ENCODE peak calls at places on chromosomes 11 and 22, in five cellular contexts. X is CD8-positive, alpha-beta memory T cell; W is CD4-positive, CD25-positive, alpha-beta regulatory T cell; A is transverse colon; K is HCT116. U is an unnamed sample.

GRCh38 chr11:112289588-112290461 is 29.2 kb upstream of the PLET1 start:
- DNase-seq in X (peak; percentile 80), W (peak; percentile 82), A (peak; percentile 88), K (no peak), U (peak; percentile 93)

GRCh38 chr11:26896716-26897115 is 97.2 kb upstream of the FIBIN start:
- DNase-seq in X (no peak), W (no peak), A (no peak), K (no peak), U (no peak)

GRCh38 chr11:304915-305833 is 2.4 kb upstream of the IFITM2 start:
- DNase-seq in X (no peak), W (peak; percentile 71), A (peak; percentile 75), K (no peak), U (peak; percentile 71)

GRCh38 chr11:83661491-83662350 is 375.6 kb upstream of the CCDC90B start:
- DNase-seq in X (no peak), W (no peak), A (no peak), K (no peak), U (no peak)

GRCh38 chr11:47400813-47401279 is 7.5 kb upstream of the SLC39A13 start:
- DNase-seq in X (no peak), W (no peak), A (no peak), K (no peak), U (no peak)

GRCh38 chr11:130209128-130209932 is 49.7 kb downstream of the ST14 start:
- DNase-seq in X (no peak), W (no peak), A (peak; percentile 7), K (no peak), U (peak; percentile 16)

GRCh38 chr11:117421041-117421440 is 93.4 kb downstream of the CEP164 start:
- DNase-seq in X (no peak), W (no peak), A (no peak), K (no peak), U (no peak)

GRCh38 chr11:82732734-82733443 is 775 bp downstream of the FAM181B start:
- DNase-seq in X (no peak), W (no peak), A (peak; percentile 13), K (no peak), U (peak; percentile 27)

GRCh38 chr11:110198031-110198729 is 98.2 kb downstream of the RDX start:
- DNase-seq in X (no peak), W (no peak), A (no peak), K (no peak), U (no peak)

GRCh38 chr22:23754220-23754919 is at the start of gene VPREB3:
- DNase-seq in X (no peak), W (no peak), A (no peak), K (no peak), U (peak; percentile 37)

GRCh38 chr22:21778705-21779363 is 43.2 kb upstream of the YPEL1 start:
- DNase-seq in X (no peak), W (no peak), A (no peak), K (no peak), U (no peak)
- H3K36me3 ChIP-seq in X (peaks cover 9% of the 10 kb centered on the region), W (peaks cover 23% of the 10 kb centered on the region), A (peaks cover 6% of the 10 kb centered on the region), K (peaks cover 3% of the 10 kb centered on the region), U (no peaks in the 10 kb centered on the region)

GRCh38 chr11:57698843-57699365 is 13.1 kb downstream of the MED19 start:
- DNase-seq in X (no peak), W (no peak), A (no peak), K (no peak), U (no peak)

GRCh38 chr11:57703341-57703740 is 8.7 kb downstream of the MED19 start:
- DNase-seq in X (no peak), W (no peak), A (no peak), K (no peak), U (no peak)

GRCh38 chr11:57699813-57700212 is 12.2 kb downstream of the MED19 start:
- DNase-seq in X (no peak), W (no peak), A (no peak), K (no peak), U (no peak)

GRCh38 chr11:57704932-57705331 is 7.1 kb downstream of the MED19 start:
- DNase-seq in X (no peak), W (no peak), A (no peak), K (no peak), U (no peak)

GRCh38 chr11:57700425-57700824 is 11.6 kb downstream of the MED19 start:
- DNase-seq in X (no peak), W (no peak), A (no peak), K (no peak), U (no peak)
- H3K36me3 ChIP-seq in X (peaks cover 42% of the 10 kb centered on the region), W (peaks cover 77% of the 10 kb centered on the region), A (peaks cover 65% of the 10 kb centered on the region), K (peaks cover 37% of the 10 kb centered on the region), U (peaks cover 44% of the 10 kb centered on the region)

GRCh38 chr11:122173587-122173986 is 57.6 kb upstream of the BLID start:
- DNase-seq in X (no peak), W (no peak), A (no peak), K (no peak), U (no peak)

GRCh38 chr11:122170815-122171475 is 54.9 kb upstream of the BLID start:
- DNase-seq in X (no peak), W (no peak), A (no peak), K (peak; percentile 61), U (no peak)

GRCh38 chr11:122175316-122175715 is 59.3 kb upstream of the BLID start:
- DNase-seq in X (no peak), W (no peak), A (no peak), K (no peak), U (no peak)

GRCh38 chr11:122173074-122173450 is 57.0 kb upstream of the BLID start:
- DNase-seq in X (no peak), W (no peak), A (no peak), K (no peak), U (no peak)

DNA sequence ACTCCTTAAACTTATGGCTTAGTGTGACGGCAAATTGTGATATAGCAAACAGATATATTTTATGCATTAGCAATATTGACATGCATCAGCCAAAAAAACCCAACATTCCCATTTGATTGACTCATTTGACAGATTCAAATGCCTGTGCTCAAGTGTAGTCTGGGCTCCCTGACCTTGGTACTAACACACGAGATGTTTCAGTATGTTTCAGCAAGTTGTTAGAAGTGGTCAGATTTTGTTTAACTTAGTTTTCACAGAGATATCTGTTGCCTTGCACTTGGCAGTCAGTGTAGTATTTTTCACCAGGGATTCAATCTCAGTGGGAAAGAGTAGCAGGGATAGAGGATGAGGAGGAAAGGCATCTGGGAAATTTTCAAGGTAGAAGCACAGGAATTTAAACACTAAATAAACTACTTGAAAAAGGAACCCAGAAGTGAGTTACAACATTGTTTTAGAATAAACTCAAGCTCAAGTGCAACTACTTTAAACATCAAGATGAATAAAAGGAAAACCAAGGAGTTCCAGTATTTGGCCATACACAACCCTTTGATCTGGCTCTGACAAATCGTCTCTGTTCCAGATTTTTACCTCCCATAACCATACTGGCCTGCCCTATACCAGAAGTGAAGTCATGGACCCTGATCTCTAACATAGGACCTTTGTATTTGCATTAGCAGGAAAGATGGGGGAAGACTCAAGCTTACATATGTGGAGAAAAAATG is 56.5 kb upstream of the BLID start:
- DNase-seq in X (no peak), W (no peak), A (no peak), K (no peak), U (no peak)
- H3K36me3 ChIP-seq in X (no peaks in the 10 kb centered on the region), W (no peaks in the 10 kb centered on the region), A (no peaks in the 10 kb centered on the region), K (peaks cover 4% of the 10 kb centered on the region), U (no peaks in the 10 kb centered on the region)

GRCh38 chr11:71472357-71472885 is 19.4 kb downstream of the NADSYN1 start:
- DNase-seq in X (no peak), W (no peak), A (no peak), K (no peak), U (no peak)

GRCh38 chr11:71474141-71474770 is 21.3 kb downstream of the NADSYN1 start:
- DNase-seq in X (no peak), W (no peak), A (no peak), K (no peak), U (no peak)

GRCh38 chr11:71472941-71473792 is 20.2 kb downstream of the NADSYN1 start:
- DNase-seq in X (no peak), W (no peak), A (no peak), K (no peak), U (no peak)

GRCh38 chr11:71474771-71475483 is 21.9 kb downstream of the NADSYN1 start:
- DNase-seq in X (no peak), W (no peak), A (no peak), K (no peak), U (no peak)

DNA sequence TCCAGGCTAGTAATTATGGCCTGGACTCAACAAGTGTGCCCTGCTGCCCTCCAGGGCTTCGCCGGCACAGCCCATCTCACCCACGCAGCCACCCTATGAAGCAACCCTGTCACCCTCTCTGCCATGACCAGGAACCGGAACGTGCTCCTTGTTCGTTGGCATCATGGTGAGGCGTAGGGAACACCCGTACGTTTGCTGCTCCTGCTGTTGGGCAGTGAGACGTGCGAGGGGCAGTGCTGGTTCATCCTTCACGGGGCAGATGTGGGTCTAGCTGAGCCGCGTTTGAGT is 20.7 kb downstream of the NADSYN1 start:
- DNase-seq in X (no peak), W (no peak), A (no peak), K (no peak), U (no peak)
- H3K36me3 ChIP-seq in X (peaks cover 29% of the 10 kb centered on the region), W (peaks cover 72% of the 10 kb centered on the region), A (peaks cover 42% of the 10 kb centered on the region), K (peaks cover 2% of the 10 kb centered on the region), U (no peaks in the 10 kb centered on the region)

GRCh38 chr11:67732045-67732787 is 57.8 kb upstream of the ALDH3B2 start:
- DNase-seq in X (peak; percentile 48), W (peak; percentile 59), A (no peak), K (peak; percentile 4), U (no peak)

DNA sequence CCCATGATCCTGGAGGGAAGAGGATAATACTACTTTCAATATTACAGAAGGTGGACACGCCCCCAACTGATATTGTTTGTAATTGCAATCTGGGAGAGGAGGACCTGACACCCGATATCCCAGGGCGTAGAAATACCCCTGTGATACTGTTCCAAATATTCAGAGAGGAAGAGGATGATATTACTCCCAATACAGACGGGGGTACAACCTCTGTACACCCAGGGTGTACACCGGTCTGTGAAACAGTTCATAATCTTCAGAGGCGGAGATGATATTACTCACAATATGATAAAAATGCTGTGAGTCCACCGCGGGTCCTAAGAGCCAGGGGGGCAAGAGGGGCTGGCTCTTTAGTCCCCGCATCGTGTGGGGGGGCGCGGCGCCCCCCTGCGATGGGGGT is 57.2 kb upstream of the ALDH3B2 start:
- DNase-seq in X (no peak), W (no peak), A (no peak), K (no peak), U (no peak)
- H3K36me3 ChIP-seq in X (no peaks in the 10 kb centered on the region), W (no peaks in the 10 kb centered on the region), A (no peaks in the 10 kb centered on the region), K (no peaks in the 10 kb centered on the region), U (no peaks in the 10 kb centered on the region)

GRCh38 chr11:7165911-7166310 is 77.1 kb downstream of the RBMXL2 start:
- DNase-seq in X (no peak), W (no peak), A (no peak), K (no peak), U (no peak)
- H3K36me3 ChIP-seq in X (no peaks in the 10 kb centered on the region), W (no peaks in the 10 kb centered on the region), A (no peaks in the 10 kb centered on the region), K (no peaks in the 10 kb centered on the region), U (no peaks in the 10 kb centered on the region)

GRCh38 chr11:44608654-44609027 is 43.2 kb downstream of the CD82 start:
- DNase-seq in X (no peak), W (no peak), A (no peak), K (no peak), U (no peak)
- H3K36me3 ChIP-seq in X (no peaks in the 10 kb centered on the region), W (peaks cover 34% of the 10 kb centered on the region), A (no peaks in the 10 kb centered on the region), K (no peaks in the 10 kb centered on the region), U (no peaks in the 10 kb centered on the region)

U was measured in heart left ventricle.